ENCODE peak calls at places on chromosomes 6 and 20, in seven cellular contexts. K is mesendoderm, U is neuronal stem cell, G is H1, V is IMR-90, F is trophoblast cell, B is H9. E is an unnamed sample.

GRCh38 chr6:151379933-151380847 is 11.2 kb downstream of the ZBTB2 start:
- DNase-seq in K (no peak), U (no peak), G (no peak), V (no peak), F (no peak), B (no peak), E (peak; percentile 25)

GRCh38 chr20:48688579-48688978 is 139.2 kb downstream of the PREX1 start:
- DNase-seq in K (no peak), U (no peak), G (no peak), V (no peak), F (no peak), B (no peak), E (no peak)

GRCh38 chr20:54167909-54168872 is 5.6 kb downstream of the CYP24A1 start:
- DNase-seq in K (no peak), U (no peak), G (no peak), V (peak; percentile 23), F (no peak), B (no peak), E (no peak)

GRCh38 chr6:106163446-106163965 is 77.4 kb downstream of the PRDM1 start:
- DNase-seq in K (peak; percentile 57), U (no peak), G (no peak), V (peak; percentile 76), F (peak; percentile 12), B (peak; percentile 52), E (peak; percentile 79)

GRCh38 chr6:158131926-158132325 is 36.1 kb downstream of the SERAC1 start:
- DNase-seq in K (peak; percentile 29), U (no peak), G (no peak), V (peak; percentile 34), F (peak; percentile 57), B (no peak), E (peak; percentile 33)

GRCh38 chr20:44031001-44031574 is 116.4 kb downstream of the TOX2 start:
- DNase-seq in K (no peak), U (no peak), G (no peak), V (no peak), F (no peak), B (no peak), E (no peak)

GRCh38 chr20:44966030-44966961 is at the start of gene STK4:
- DNase-seq in K (peak; percentile 97), U (peak; percentile 91), G (peak; percentile 95), V (peak; percentile 87), F (peak; percentile 97), B (peak; percentile 96), E (peak; percentile 91)

GRCh38 chr6:100484474-100484873 is 19.8 kb upstream of the SIM1 start:
- DNase-seq in K (no peak), U (no peak), G (no peak), V (no peak), F (no peak), B (no peak), E (no peak)

GRCh38 chr6:14254505-14254904 is 136.9 kb downstream of the CD83 start:
- DNase-seq in K (no peak), U (no peak), G (peak; percentile 22), V (no peak), F (no peak), B (no peak), E (no peak)

GRCh38 chr6:83192456-83192855 is 609 bp downstream of the PGM3 start:
- DNase-seq in K (no peak), U (no peak), G (no peak), V (no peak), F (peak; percentile 38), B (no peak), E (peak; percentile 26)

GRCh38 chr6:168860987-168861386 is 392.7 kb downstream of the THBS2 start:
- DNase-seq in K (no peak), U (no peak), G (no peak), V (no peak), F (no peak), B (no peak), E (no peak)

GRCh38 chr6:166442131-166442530 is 59.4 kb upstream of the MPC1 start:
- DNase-seq in K (no peak), U (no peak), G (no peak), V (no peak), F (no peak), B (no peak), E (no peak)

GRCh38 chr6:168104636-168105035 is 25.6 kb upstream of the FRMD1 start:
- DNase-seq in K (no peak), U (no peak), G (no peak), V (no peak), F (peak; percentile 16), B (no peak), E (no peak)

GRCh38 chr6:109660526-109660925 is 30.5 kb downstream of the AK9 start:
- DNase-seq in K (peak; percentile 10), U (no peak), G (no peak), V (no peak), F (no peak), B (no peak), E (no peak)

GRCh38 chr20:56194042-56194441 is 54.5 kb upstream of the MC3R start:
- DNase-seq in K (no peak), U (no peak), G (no peak), V (no peak), F (peak; percentile 60), B (no peak), E (no peak)

GRCh38 chr20:14865731-14866130 is 528.3 kb upstream of the FLRT3 start:
- DNase-seq in K (no peak), U (no peak), G (no peak), V (no peak), F (no peak), B (no peak), E (no peak)

DNA sequence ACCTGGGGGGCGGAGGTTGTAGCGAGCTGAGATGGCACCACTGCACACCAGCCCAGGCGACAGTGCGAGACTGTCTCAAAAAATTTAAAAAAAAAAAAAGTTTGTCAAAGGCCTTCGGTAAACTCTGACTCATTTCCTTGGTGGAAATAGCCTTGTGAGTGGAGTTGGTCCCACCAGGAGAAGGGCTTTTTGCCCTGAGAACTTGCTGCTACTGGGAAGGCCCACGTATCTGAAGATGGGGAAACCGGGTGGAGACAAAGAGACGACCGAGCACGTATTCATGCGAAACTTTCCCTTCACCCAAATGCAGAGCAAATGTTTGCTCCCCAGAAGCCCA is 51.7 kb downstream of the SLC22A23 start:
- DNase-seq in K (no peak), U (no peak), G (no peak), V (no peak), F (no peak), B (no peak), E (no peak)
- H2BK120ac ChIP-seq in K (no peak overlapping the region), U (no peak overlapping the region), G (no peak overlapping the region), V (no peak overlapping the region), F (no peak overlapping the region), B (no peak overlapping the region), E (no peak overlapping the region)

GRCh38 chr6:85285146-85285545 is 164.7 kb upstream of the NT5E start:
- DNase-seq in K (no peak), U (no peak), G (no peak), V (no peak), F (no peak), B (no peak), E (no peak)
- H3K4ac ChIP-seq in K (no peak overlapping the region), U (no peak overlapping the region), G (no peak overlapping the region), V (no peak overlapping the region), F (no peak overlapping the region), B (no peak overlapping the region), E (no peak overlapping the region)

GRCh38 chr6:77740380-77740779 is 87.5 kb downstream of the MEI4 start:
- DNase-seq in K (no peak), U (no peak), G (no peak), V (peak; percentile 8), F (peak; percentile 62), B (no peak), E (peak; percentile 11)
- H2BK120ac ChIP-seq in K (no peak overlapping the region), U (no peak overlapping the region), G (no peak overlapping the region), V (no peak overlapping the region), F (no peak overlapping the region), B (no peak overlapping the region), E (no peak overlapping the region)

GRCh38 chr6:140627002-140627401 is 1252.6 kb upstream of the CITED2 start:
- DNase-seq in K (peak; percentile 25), U (no peak), G (no peak), V (no peak), F (no peak), B (no peak), E (no peak)
- H3K4ac ChIP-seq in K (no peak overlapping the region), U (no peak overlapping the region), G (no peak overlapping the region), V (no peak overlapping the region), F (no peak overlapping the region), B (no peak overlapping the region), E (no peak overlapping the region)

GRCh38 chr6:15697895-15698294 is 35.1 kb upstream of the DTNBP1 start:
- DNase-seq in K (no peak), U (no peak), G (no peak), V (no peak), F (no peak), B (no peak), E (no peak)

GRCh38 chr6:15698474-15698873 is 35.6 kb upstream of the DTNBP1 start:
- DNase-seq in K (no peak), U (no peak), G (no peak), V (no peak), F (no peak), B (no peak), E (peak; percentile 12)
- H2BK120ac ChIP-seq in K (no peak overlapping the region), U (no peak overlapping the region), G (no peak overlapping the region), V (no peak overlapping the region), F (no peak overlapping the region), B (no peak overlapping the region), E (no peak overlapping the region)

E was measured in mesenchymal stem cell.